ENCODE peak calls at places on chromosomes 7 and 10, in four cellular contexts. T, O, W and J are unnamed samples.

GRCh38 chr7:133081119-133081604 is 728 bp downstream of the CHCHD3 start:
- DNase-seq in T (no peak), O (no peak), W (peak), J (no peak)

GRCh38 chr7:69166979-69167516 is 431.2 kb upstream of the AUTS2 start:
- DNase-seq in T (no peak), O (no peak), W (no peak), J (no peak)

GRCh38 chr10:119139464-119140067 is 25.9 kb downstream of the SFXN4 start:
- DNase-seq in T (peak), O (no peak), W (peak), J (no peak)

GRCh38 chr7:77439572-77439971 is 23.4 kb upstream of the GSAP start:
- DNase-seq in T (peak), O (no peak), W (no peak), J (peak)

GRCh38 chr10:85124592-85124991 is 796.2 kb downstream of the CCSER2 start:
- DNase-seq in T (peak), O (no peak), W (no peak), J (peak)

GRCh38 chr7:101399759-101400158 is 37.1 kb downstream of the COL26A1 start:
- DNase-seq in T (no peak), O (no peak), W (peak), J (no peak)

GRCh38 chr7:2404714-2405119 is 1.3 kb downstream of the CHST12 start:
- DNase-seq in T (no peak), O (no peak), W (peak), J (no peak)

GRCh38 chr7:32415519-32415918 is 74.7 kb downstream of the LSM5 start:
- DNase-seq in T (no peak), O (no peak), W (no peak), J (no peak)

GRCh38 chr7:144384071-144384470 is 19.4 kb downstream of the NOBOX start:
- DNase-seq in T (no peak), O (no peak), W (no peak), J (no peak)

GRCh38 chr7:104982773-104983619 is 31.0 kb upstream of the KMT2E start:
- DNase-seq in T (no peak), O (no peak), W (no peak), J (no peak)

GRCh38 chr10:72612203-72612826 is 13.6 kb downstream of the MICU1 start:
- DNase-seq in T (no peak), O (peak), W (no peak), J (no peak)

GRCh38 chr7:27606270-27607209 is 56.1 kb downstream of the HIBADH start:
- DNase-seq in T (no peak), O (no peak), W (no peak), J (no peak)

GRCh38 chr7:149477494-149478443 is 16.9 kb upstream of the ZNF777 start:
- DNase-seq in T (no peak), O (no peak), W (no peak), J (no peak)

GRCh38 chr10:98098247-98098646 is 36.2 kb upstream of the R3HCC1L start:
- DNase-seq in T (no peak), O (no peak), W (no peak), J (no peak)

GRCh38 chr10:107163904-107164861 is at the start of gene SORCS1:
- DNase-seq in T (no peak), O (no peak), W (peak), J (no peak)

GRCh38 chr7:11613292-11613930 is 218.6 kb downstream of the THSD7A start:
- DNase-seq in T (no peak), O (no peak), W (no peak), J (no peak)